ENCODE peak calls at places on chromosomes 1 and 21, in ten cellular contexts. One of them, this sample, is unnamed.

GRCh38 chr1:182783068-182783467 is 6.5 kb upstream of the NPL start:
- DNase-seq in left ventricle myocardium inferior: no peak
- DNase-seq in mesothelial cell of epicardium: no peak
- DNase-seq in cardiac fibroblast: no peak
- DNase-seq in fibroblast of mammary gland: no peak
- DNase-seq in dorsolateral prefrontal cortex: no peak
- DNase-seq in endodermal cell: peak
- DNase-seq in A549: no peak
- DNase-seq in GM13976: no peak
- DNase-seq in ovary: no peak
- DNase-seq in this sample: peak

GRCh38 chr21:31459457-31459856 is 115.4 kb upstream of the TIAM1 start:
- DNase-seq in left ventricle myocardium inferior: no peak
- DNase-seq in mesothelial cell of epicardium: no peak
- DNase-seq in cardiac fibroblast: no peak
- DNase-seq in fibroblast of mammary gland: no peak
- DNase-seq in dorsolateral prefrontal cortex: no peak
- DNase-seq in endodermal cell: peak
- DNase-seq in A549: peak
- DNase-seq in GM13976: no peak
- DNase-seq in ovary: no peak
- DNase-seq in this sample: peak

GRCh38 chr1:41240806-41241747 is 1.0 kb downstream of the SCMH1 start:
- DNase-seq in left ventricle myocardium inferior: peak
- DNase-seq in mesothelial cell of epicardium: peak
- DNase-seq in cardiac fibroblast: peak
- DNase-seq in fibroblast of mammary gland: peak
- DNase-seq in dorsolateral prefrontal cortex: peak
- DNase-seq in endodermal cell: peak
- DNase-seq in A549: peak
- DNase-seq in GM13976: peak
- DNase-seq in ovary: peak
- DNase-seq in this sample: peak

GRCh38 chr1:81699234-81699633 is 101.5 kb upstream of the ADGRL2 start:
- DNase-seq in left ventricle myocardium inferior: no peak
- DNase-seq in mesothelial cell of epicardium: no peak
- DNase-seq in cardiac fibroblast: peak
- DNase-seq in fibroblast of mammary gland: peak
- DNase-seq in dorsolateral prefrontal cortex: no peak
- DNase-seq in endodermal cell: peak
- DNase-seq in A549: peak
- DNase-seq in GM13976: no peak
- DNase-seq in ovary: no peak
- DNase-seq in this sample: no peak

GRCh38 chr1:156226782-156227181 is 14.0 kb downstream of the PMF1 start:
- DNase-seq in left ventricle myocardium inferior: no peak
- DNase-seq in mesothelial cell of epicardium: no peak
- DNase-seq in cardiac fibroblast: no peak
- DNase-seq in fibroblast of mammary gland: no peak
- DNase-seq in dorsolateral prefrontal cortex: no peak
- DNase-seq in endodermal cell: no peak
- DNase-seq in A549: no peak
- DNase-seq in GM13976: no peak
- DNase-seq in ovary: no peak
- DNase-seq in this sample: no peak

GRCh38 chr1:53619088-53619810 is 119.7 kb downstream of the GLIS1 start:
- DNase-seq in left ventricle myocardium inferior: no peak
- DNase-seq in mesothelial cell of epicardium: peak
- DNase-seq in cardiac fibroblast: no peak
- DNase-seq in fibroblast of mammary gland: no peak
- DNase-seq in dorsolateral prefrontal cortex: no peak
- DNase-seq in endodermal cell: no peak
- DNase-seq in A549: no peak
- DNase-seq in GM13976: no peak
- DNase-seq in ovary: no peak
- DNase-seq in this sample: no peak

GRCh38 chr21:36150192-36150711 is 6.4 kb upstream of the DOP1B start:
- DNase-seq in left ventricle myocardium inferior: peak
- DNase-seq in mesothelial cell of epicardium: no peak
- DNase-seq in cardiac fibroblast: peak
- DNase-seq in fibroblast of mammary gland: peak
- DNase-seq in dorsolateral prefrontal cortex: no peak
- DNase-seq in endodermal cell: no peak
- DNase-seq in A549: no peak
- DNase-seq in GM13976: peak
- DNase-seq in ovary: no peak
- DNase-seq in this sample: no peak

GRCh38 chr1:4711191-4711915 is 56.9 kb downstream of the AJAP1 start:
- DNase-seq in left ventricle myocardium inferior: no peak
- DNase-seq in mesothelial cell of epicardium: no peak
- DNase-seq in cardiac fibroblast: no peak
- DNase-seq in fibroblast of mammary gland: no peak
- DNase-seq in dorsolateral prefrontal cortex: no peak
- DNase-seq in endodermal cell: peak
- DNase-seq in A549: no peak
- DNase-seq in GM13976: no peak
- DNase-seq in ovary: no peak
- DNase-seq in this sample: peak

GRCh38 chr1:15618685-15619525 is 1.6 kb downstream of the DDI2 start:
- DNase-seq in left ventricle myocardium inferior: no peak
- DNase-seq in mesothelial cell of epicardium: no peak
- DNase-seq in cardiac fibroblast: peak
- DNase-seq in fibroblast of mammary gland: peak
- DNase-seq in dorsolateral prefrontal cortex: no peak
- DNase-seq in endodermal cell: no peak
- DNase-seq in A549: peak
- DNase-seq in GM13976: peak
- DNase-seq in ovary: no peak
- DNase-seq in this sample: no peak
- TF ChIP-seq CTCF in left ventricle myocardium inferior: no peak
- TF ChIP-seq CTCF in mesothelial cell of epicardium: no peak
- TF ChIP-seq CTCF in cardiac fibroblast: no peak
- TF ChIP-seq CTCF in fibroblast of mammary gland: no peak
- TF ChIP-seq CTCF in dorsolateral prefrontal cortex: no peak
- TF ChIP-seq CTCF in endodermal cell: no peak
- TF ChIP-seq CTCF in A549: no peak
- TF ChIP-seq CTCF in GM13976: no peak
- TF ChIP-seq CTCF in ovary: no peak
- TF ChIP-seq CTCF in this sample: no peak

GRCh38 chr1:63147783-63148182 is 174.6 kb upstream of the FOXD3 start:
- DNase-seq in left ventricle myocardium inferior: no peak
- DNase-seq in mesothelial cell of epicardium: no peak
- DNase-seq in cardiac fibroblast: no peak
- DNase-seq in fibroblast of mammary gland: no peak
- DNase-seq in dorsolateral prefrontal cortex: no peak
- DNase-seq in endodermal cell: no peak
- DNase-seq in A549: no peak
- DNase-seq in GM13976: no peak
- DNase-seq in ovary: no peak
- DNase-seq in this sample: no peak

GRCh38 chr1:63143482-63143881 is 178.9 kb upstream of the FOXD3 start:
- DNase-seq in left ventricle myocardium inferior: no peak
- DNase-seq in mesothelial cell of epicardium: no peak
- DNase-seq in cardiac fibroblast: no peak
- DNase-seq in fibroblast of mammary gland: peak
- DNase-seq in dorsolateral prefrontal cortex: no peak
- DNase-seq in endodermal cell: no peak
- DNase-seq in A549: no peak
- DNase-seq in GM13976: no peak
- DNase-seq in ovary: no peak
- DNase-seq in this sample: no peak

GRCh38 chr1:63152572-63152971 is 169.8 kb upstream of the FOXD3 start:
- DNase-seq in left ventricle myocardium inferior: no peak
- DNase-seq in mesothelial cell of epicardium: no peak
- DNase-seq in cardiac fibroblast: no peak
- DNase-seq in fibroblast of mammary gland: no peak
- DNase-seq in dorsolateral prefrontal cortex: no peak
- DNase-seq in endodermal cell: no peak
- DNase-seq in A549: no peak
- DNase-seq in GM13976: no peak
- DNase-seq in ovary: no peak
- DNase-seq in this sample: no peak

GRCh38 chr1:63148825-63149645 is 173.3 kb upstream of the FOXD3 start:
- DNase-seq in left ventricle myocardium inferior: no peak
- DNase-seq in mesothelial cell of epicardium: no peak
- DNase-seq in cardiac fibroblast: peak
- DNase-seq in fibroblast of mammary gland: peak
- DNase-seq in dorsolateral prefrontal cortex: no peak
- DNase-seq in endodermal cell: peak
- DNase-seq in A549: peak
- DNase-seq in GM13976: peak
- DNase-seq in ovary: no peak
- DNase-seq in this sample: peak
- TF ChIP-seq CTCF in left ventricle myocardium inferior: peak
- TF ChIP-seq CTCF in mesothelial cell of epicardium: peak
- TF ChIP-seq CTCF in cardiac fibroblast: peak
- TF ChIP-seq CTCF in fibroblast of mammary gland: peak
- TF ChIP-seq CTCF in dorsolateral prefrontal cortex: peak
- TF ChIP-seq CTCF in endodermal cell: peak
- TF ChIP-seq CTCF in A549: peak
- TF ChIP-seq CTCF in GM13976: peak
- TF ChIP-seq CTCF in ovary: no peak
- TF ChIP-seq CTCF in this sample: peak

GRCh38 chr1:150620919-150621318 is 8.5 kb downstream of the ENSA start:
- DNase-seq in left ventricle myocardium inferior: no peak
- DNase-seq in mesothelial cell of epicardium: no peak
- DNase-seq in cardiac fibroblast: no peak
- DNase-seq in fibroblast of mammary gland: no peak
- DNase-seq in dorsolateral prefrontal cortex: no peak
- DNase-seq in endodermal cell: no peak
- DNase-seq in A549: no peak
- DNase-seq in GM13976: no peak
- DNase-seq in ovary: no peak
- DNase-seq in this sample: no peak

GRCh38 chr1:150622219-150622975 is 7.0 kb downstream of the ENSA start:
- DNase-seq in left ventricle myocardium inferior: peak
- DNase-seq in mesothelial cell of epicardium: no peak
- DNase-seq in cardiac fibroblast: no peak
- DNase-seq in fibroblast of mammary gland: peak
- DNase-seq in dorsolateral prefrontal cortex: no peak
- DNase-seq in endodermal cell: peak
- DNase-seq in A549: no peak
- DNase-seq in GM13976: peak
- DNase-seq in ovary: peak
- DNase-seq in this sample: peak

GRCh38 chr1:150621497-150622113 is 7.8 kb downstream of the ENSA start:
- DNase-seq in left ventricle myocardium inferior: no peak
- DNase-seq in mesothelial cell of epicardium: no peak
- DNase-seq in cardiac fibroblast: peak
- DNase-seq in fibroblast of mammary gland: peak
- DNase-seq in dorsolateral prefrontal cortex: no peak
- DNase-seq in endodermal cell: peak
- DNase-seq in A549: peak
- DNase-seq in GM13976: peak
- DNase-seq in ovary: no peak
- DNase-seq in this sample: peak

GRCh38 chr1:150615346-150616201 is 13.8 kb downstream of the ENSA start:
- DNase-seq in left ventricle myocardium inferior: no peak
- DNase-seq in mesothelial cell of epicardium: no peak
- DNase-seq in cardiac fibroblast: no peak
- DNase-seq in fibroblast of mammary gland: no peak
- DNase-seq in dorsolateral prefrontal cortex: no peak
- DNase-seq in endodermal cell: no peak
- DNase-seq in A549: peak
- DNase-seq in GM13976: no peak
- DNase-seq in ovary: no peak
- DNase-seq in this sample: no peak

DNA sequence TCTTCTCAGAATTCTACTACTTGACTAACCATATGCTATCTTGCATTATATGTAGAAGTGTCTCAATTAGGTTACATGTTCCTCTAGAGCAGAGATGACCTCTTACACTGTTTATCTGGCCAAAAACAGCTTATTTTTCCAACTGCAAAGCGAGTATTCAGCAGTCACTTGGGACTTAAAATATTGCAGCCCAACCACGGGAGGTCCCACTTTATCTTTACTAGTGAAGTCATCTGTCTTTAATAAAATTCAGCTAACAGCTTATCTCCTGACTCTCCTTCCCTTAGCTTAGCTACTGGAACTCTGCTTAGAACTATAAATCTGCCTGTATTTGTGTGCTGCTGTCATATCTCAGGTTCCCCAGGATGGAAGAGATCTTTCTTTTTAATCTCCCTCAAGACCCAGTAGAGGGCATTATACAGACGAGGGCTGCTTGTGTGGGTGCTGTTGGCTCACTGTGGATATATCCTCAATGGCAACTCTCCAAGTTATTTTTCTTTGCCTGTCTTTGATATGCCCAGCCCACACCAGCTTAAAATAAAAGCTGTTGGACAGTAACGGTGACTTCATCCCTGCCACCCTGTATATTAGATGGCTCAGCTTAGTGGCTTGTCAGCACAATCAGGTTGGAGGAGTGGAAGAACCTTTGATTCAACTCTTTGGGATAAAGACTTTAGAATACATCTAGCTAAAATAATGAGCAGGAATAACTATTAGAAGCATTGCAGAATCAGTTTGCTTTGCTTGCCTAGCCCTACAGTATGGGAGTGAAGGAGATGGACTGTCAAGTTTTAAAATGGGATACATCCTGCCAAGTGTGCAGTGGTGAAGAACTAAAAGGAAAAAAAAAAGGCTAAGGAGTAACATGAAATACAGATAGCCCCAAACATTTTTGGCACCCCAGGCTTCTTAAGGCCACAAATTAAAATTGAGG is 9.6 kb downstream of the ENSA start:
- DNase-seq in left ventricle myocardium inferior: no peak
- DNase-seq in mesothelial cell of epicardium: no peak
- DNase-seq in cardiac fibroblast: peak
- DNase-seq in fibroblast of mammary gland: peak
- DNase-seq in dorsolateral prefrontal cortex: peak
- DNase-seq in endodermal cell: no peak
- DNase-seq in A549: peak
- DNase-seq in GM13976: no peak
- DNase-seq in ovary: no peak
- DNase-seq in this sample: no peak
- TF ChIP-seq CTCF in left ventricle myocardium inferior: peak
- TF ChIP-seq CTCF in mesothelial cell of epicardium: no peak
- TF ChIP-seq CTCF in cardiac fibroblast: peak
- TF ChIP-seq CTCF in fibroblast of mammary gland: peak
- TF ChIP-seq CTCF in dorsolateral prefrontal cortex: peak
- TF ChIP-seq CTCF in endodermal cell: peak
- TF ChIP-seq CTCF in A549: peak
- TF ChIP-seq CTCF in GM13976: no peak
- TF ChIP-seq CTCF in ovary: no peak
- TF ChIP-seq CTCF in this sample: no peak

DNA sequence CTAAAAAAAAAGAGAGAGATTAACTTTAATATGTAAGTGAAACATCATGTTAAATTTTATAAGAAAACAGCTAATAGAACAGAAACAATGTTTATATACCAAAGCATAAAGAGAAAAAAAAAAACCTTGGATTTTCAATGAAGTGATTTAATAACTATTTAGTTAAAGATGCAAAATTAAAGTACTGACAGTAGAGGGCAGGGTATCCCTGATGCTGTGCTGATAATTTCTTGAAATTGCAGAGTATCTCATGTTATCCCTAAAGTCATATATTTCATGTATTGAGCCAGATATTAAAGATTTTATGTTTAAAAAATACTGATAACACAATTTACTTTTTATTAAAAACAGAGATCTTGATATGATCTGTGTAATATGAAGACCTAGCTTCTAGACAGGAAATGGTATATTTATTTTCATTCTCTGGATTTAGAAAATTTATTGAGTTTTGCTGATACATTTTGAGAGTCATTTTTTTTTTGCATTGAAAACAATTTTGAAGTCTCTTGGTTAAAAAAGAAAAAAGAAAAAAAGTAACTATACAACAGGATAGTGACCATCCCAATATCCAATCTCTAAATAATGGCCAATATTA is 273.2 kb downstream of the USP25 start:
- DNase-seq in left ventricle myocardium inferior: no peak
- DNase-seq in mesothelial cell of epicardium: no peak
- DNase-seq in cardiac fibroblast: peak
- DNase-seq in fibroblast of mammary gland: peak
- DNase-seq in dorsolateral prefrontal cortex: no peak
- DNase-seq in endodermal cell: no peak
- DNase-seq in A549: peak
- DNase-seq in GM13976: no peak
- DNase-seq in ovary: no peak
- DNase-seq in this sample: no peak
- TF ChIP-seq CTCF in left ventricle myocardium inferior: peak
- TF ChIP-seq CTCF in mesothelial cell of epicardium: peak
- TF ChIP-seq CTCF in cardiac fibroblast: peak
- TF ChIP-seq CTCF in fibroblast of mammary gland: peak
- TF ChIP-seq CTCF in dorsolateral prefrontal cortex: peak
- TF ChIP-seq CTCF in endodermal cell: peak
- TF ChIP-seq CTCF in A549: peak
- TF ChIP-seq CTCF in GM13976: no peak
- TF ChIP-seq CTCF in ovary: peak
- TF ChIP-seq CTCF in this sample: peak

This sample was measured in endothelial cell.